ENCODE peak calls at places on chromosomes 13 and 19, in eight cellular contexts. One of them, this sample, is unnamed.

GRCh38 chr13:19179916-19180315 is 1.7 kb downstream of the TUBA3C start:
- DNase-seq in right cardiac atrium: no peak
- DNase-seq in stomach: peak; percentile 8
- DNase-seq in neuronal stem cell: no peak
- DNase-seq in tibial nerve: no peak
- DNase-seq in cardiac muscle cell: no peak
- DNase-seq in adrenal gland: no peak
- DNase-seq in Panc1: no peak
- DNase-seq in this sample: no peak

GRCh38 chr19:54179921-54180452 is 7.0 kb upstream of the TMC4 start:
- DNase-seq in right cardiac atrium: no peak
- DNase-seq in stomach: peak; percentile 72
- DNase-seq in neuronal stem cell: peak; percentile 84
- DNase-seq in tibial nerve: no peak
- DNase-seq in cardiac muscle cell: peak; percentile 83
- DNase-seq in adrenal gland: no peak
- DNase-seq in Panc1: no peak
- DNase-seq in this sample: no peak

GRCh38 chr13:40665061-40665753 is 1.2 kb downstream of the FOXO1 start:
- DNase-seq in right cardiac atrium: peak; percentile 39
- DNase-seq in stomach: peak; percentile 40
- DNase-seq in neuronal stem cell: peak; percentile 41
- DNase-seq in tibial nerve: no peak
- DNase-seq in cardiac muscle cell: no peak
- DNase-seq in adrenal gland: peak; percentile 50
- DNase-seq in Panc1: no peak
- DNase-seq in this sample: peak; percentile 55

GRCh38 chr13:80428344-80429096 is 87.6 kb upstream of the SPRY2 start:
- DNase-seq in right cardiac atrium: no peak
- DNase-seq in stomach: no peak
- DNase-seq in neuronal stem cell: no peak
- DNase-seq in tibial nerve: no peak
- DNase-seq in cardiac muscle cell: no peak
- DNase-seq in adrenal gland: no peak
- DNase-seq in Panc1: no peak
- DNase-seq in this sample: no peak

GRCh38 chr13:112704634-112705145 is 14.9 kb downstream of the ATP11A start:
- DNase-seq in right cardiac atrium: no peak
- DNase-seq in stomach: no peak
- DNase-seq in neuronal stem cell: no peak
- DNase-seq in tibial nerve: no peak
- DNase-seq in cardiac muscle cell: no peak
- DNase-seq in adrenal gland: no peak
- DNase-seq in Panc1: no peak
- DNase-seq in this sample: no peak

GRCh38 chr19:29404951-29405727 is 120.7 kb upstream of the VSTM2B start:
- DNase-seq in right cardiac atrium: peak; percentile 31
- DNase-seq in stomach: no peak
- DNase-seq in neuronal stem cell: peak; percentile 89
- DNase-seq in tibial nerve: no peak
- DNase-seq in cardiac muscle cell: no peak
- DNase-seq in adrenal gland: no peak
- DNase-seq in Panc1: no peak
- DNase-seq in this sample: no peak

GRCh38 chr19:49363265-49364082 is at the start of gene DKKL1:
- DNase-seq in right cardiac atrium: peak; percentile 100
- DNase-seq in stomach: peak; percentile 100
- DNase-seq in neuronal stem cell: peak; percentile 100
- DNase-seq in tibial nerve: peak; percentile 100
- DNase-seq in cardiac muscle cell: peak; percentile 100
- DNase-seq in adrenal gland: peak; percentile 99
- DNase-seq in Panc1: peak; percentile 94
- DNase-seq in this sample: peak; percentile 68

GRCh38 chr13:41186481-41186880 is 7.9 kb downstream of the KBTBD7 start:
- DNase-seq in right cardiac atrium: no peak
- DNase-seq in stomach: no peak
- DNase-seq in neuronal stem cell: no peak
- DNase-seq in tibial nerve: no peak
- DNase-seq in cardiac muscle cell: no peak
- DNase-seq in adrenal gland: no peak
- DNase-seq in Panc1: no peak
- DNase-seq in this sample: no peak

GRCh38 chr19:46730595-46730994 is 13.7 kb upstream of the PRKD2 start:
- DNase-seq in right cardiac atrium: no peak
- DNase-seq in stomach: no peak
- DNase-seq in neuronal stem cell: no peak
- DNase-seq in tibial nerve: no peak
- DNase-seq in cardiac muscle cell: no peak
- DNase-seq in adrenal gland: no peak
- DNase-seq in Panc1: no peak
- DNase-seq in this sample: no peak

GRCh38 chr13:91369432-91369831 is 21.9 kb downstream of the MIR17HG start:
- DNase-seq in right cardiac atrium: no peak
- DNase-seq in stomach: no peak
- DNase-seq in neuronal stem cell: no peak
- DNase-seq in tibial nerve: no peak
- DNase-seq in cardiac muscle cell: peak; percentile 78
- DNase-seq in adrenal gland: no peak
- DNase-seq in Panc1: no peak
- DNase-seq in this sample: no peak

GRCh38 chr19:51479531-51480331 is 1.4 kb downstream of the CEACAM18 start:
- DNase-seq in right cardiac atrium: no peak
- DNase-seq in stomach: no peak
- DNase-seq in neuronal stem cell: no peak
- DNase-seq in tibial nerve: no peak
- DNase-seq in cardiac muscle cell: no peak
- DNase-seq in adrenal gland: no peak
- DNase-seq in Panc1: no peak
- DNase-seq in this sample: no peak

GRCh38 chr13:74883834-74884233 is 598.1 kb downstream of the TBC1D4 start:
- DNase-seq in right cardiac atrium: no peak
- DNase-seq in stomach: no peak
- DNase-seq in neuronal stem cell: no peak
- DNase-seq in tibial nerve: no peak
- DNase-seq in cardiac muscle cell: peak; percentile 23
- DNase-seq in adrenal gland: no peak
- DNase-seq in Panc1: no peak
- DNase-seq in this sample: no peak

GRCh38 chr13:34623331-34623730 is 318.7 kb upstream of the NBEA start:
- DNase-seq in right cardiac atrium: no peak
- DNase-seq in stomach: no peak
- DNase-seq in neuronal stem cell: no peak
- DNase-seq in tibial nerve: no peak
- DNase-seq in cardiac muscle cell: no peak
- DNase-seq in adrenal gland: no peak
- DNase-seq in Panc1: no peak
- DNase-seq in this sample: no peak

GRCh38 chr19:47267350-47267759 is 7.3 kb upstream of the INAFM1 start:
- DNase-seq in right cardiac atrium: no peak
- DNase-seq in stomach: no peak
- DNase-seq in neuronal stem cell: no peak
- DNase-seq in tibial nerve: no peak
- DNase-seq in cardiac muscle cell: no peak
- DNase-seq in adrenal gland: no peak
- DNase-seq in Panc1: no peak
- DNase-seq in this sample: no peak

GRCh38 chr19:50381881-50382729 is 2.0 kb upstream of the POLD1 start:
- DNase-seq in right cardiac atrium: no peak
- DNase-seq in stomach: no peak
- DNase-seq in neuronal stem cell: no peak
- DNase-seq in tibial nerve: no peak
- DNase-seq in cardiac muscle cell: no peak
- DNase-seq in adrenal gland: no peak
- DNase-seq in Panc1: no peak
- DNase-seq in this sample: no peak

GRCh38 chr13:75596657-75597182 is 39.4 kb upstream of the LMO7 start:
- DNase-seq in right cardiac atrium: no peak
- DNase-seq in stomach: no peak
- DNase-seq in neuronal stem cell: no peak
- DNase-seq in tibial nerve: no peak
- DNase-seq in cardiac muscle cell: no peak
- DNase-seq in adrenal gland: no peak
- DNase-seq in Panc1: no peak
- DNase-seq in this sample: no peak

GRCh38 chr19:35291259-35291658 is 702 bp upstream of the MAG start:
- DNase-seq in right cardiac atrium: no peak
- DNase-seq in stomach: no peak
- DNase-seq in neuronal stem cell: no peak
- DNase-seq in tibial nerve: no peak
- DNase-seq in cardiac muscle cell: no peak
- DNase-seq in adrenal gland: no peak
- DNase-seq in Panc1: no peak
- DNase-seq in this sample: no peak

GRCh38 chr19:17755533-17755885 is 4.2 kb downstream of the FCHO1 start:
- DNase-seq in right cardiac atrium: no peak
- DNase-seq in stomach: no peak
- DNase-seq in neuronal stem cell: no peak
- DNase-seq in tibial nerve: no peak
- DNase-seq in cardiac muscle cell: no peak
- DNase-seq in adrenal gland: no peak
- DNase-seq in Panc1: no peak
- DNase-seq in this sample: no peak

GRCh38 chr19:6767357-6768235 is at the start of gene SH2D3A:
- DNase-seq in right cardiac atrium: peak; percentile 61
- DNase-seq in stomach: peak; percentile 96
- DNase-seq in neuronal stem cell: peak; percentile 57
- DNase-seq in tibial nerve: no peak
- DNase-seq in cardiac muscle cell: peak; percentile 56
- DNase-seq in adrenal gland: peak; percentile 49
- DNase-seq in Panc1: no peak
- DNase-seq in this sample: peak; percentile 96

GRCh38 chr13:21034602-21035190 is 26.7 kb downstream of the LATS2 start:
- DNase-seq in right cardiac atrium: no peak
- DNase-seq in stomach: no peak
- DNase-seq in neuronal stem cell: no peak
- DNase-seq in tibial nerve: no peak
- DNase-seq in cardiac muscle cell: peak; percentile 66
- DNase-seq in adrenal gland: no peak
- DNase-seq in Panc1: no peak
- DNase-seq in this sample: no peak
- H3K4me1 ChIP-seq in right cardiac atrium: peaks cover 24% of the 10 kb centered on the region
- H3K4me1 ChIP-seq in stomach: peaks cover 40% of the 10 kb centered on the region
- H3K4me1 ChIP-seq in neuronal stem cell: no peaks in the 10 kb centered on the region
- H3K4me1 ChIP-seq in tibial nerve: peaks cover 17% of the 10 kb centered on the region
- H3K4me1 ChIP-seq in cardiac muscle cell: no peaks in the 10 kb centered on the region
- H3K4me1 ChIP-seq in adrenal gland: peaks cover 54% of the 10 kb centered on the region
- H3K4me1 ChIP-seq in Panc1: peaks cover 22% of the 10 kb centered on the region
- H3K4me1 ChIP-seq in this sample: no peaks in the 10 kb centered on the region

GRCh38 chr13:33543089-33543459 is 257.5 kb upstream of the STARD13 start:
- DNase-seq in right cardiac atrium: no peak
- DNase-seq in stomach: no peak
- DNase-seq in neuronal stem cell: no peak
- DNase-seq in tibial nerve: no peak
- DNase-seq in cardiac muscle cell: no peak
- DNase-seq in adrenal gland: no peak
- DNase-seq in Panc1: no peak
- DNase-seq in this sample: no peak

GRCh38 chr13:33547035-33547434 is 261.5 kb upstream of the STARD13 start:
- DNase-seq in right cardiac atrium: no peak
- DNase-seq in stomach: no peak
- DNase-seq in neuronal stem cell: no peak
- DNase-seq in tibial nerve: no peak
- DNase-seq in cardiac muscle cell: no peak
- DNase-seq in adrenal gland: no peak
- DNase-seq in Panc1: no peak
- DNase-seq in this sample: no peak

GRCh38 chr13:33543631-33544030 is 258.1 kb upstream of the STARD13 start:
- DNase-seq in right cardiac atrium: no peak
- DNase-seq in stomach: no peak
- DNase-seq in neuronal stem cell: no peak
- DNase-seq in tibial nerve: no peak
- DNase-seq in cardiac muscle cell: no peak
- DNase-seq in adrenal gland: no peak
- DNase-seq in Panc1: no peak
- DNase-seq in this sample: no peak

GRCh38 chr13:33544308-33544707 is 258.8 kb upstream of the STARD13 start:
- DNase-seq in right cardiac atrium: no peak
- DNase-seq in stomach: no peak
- DNase-seq in neuronal stem cell: no peak
- DNase-seq in tibial nerve: no peak
- DNase-seq in cardiac muscle cell: no peak
- DNase-seq in adrenal gland: no peak
- DNase-seq in Panc1: no peak
- DNase-seq in this sample: no peak

GRCh38 chr13:33545492-33545891 is 259.9 kb upstream of the STARD13 start:
- DNase-seq in right cardiac atrium: no peak
- DNase-seq in stomach: no peak
- DNase-seq in neuronal stem cell: no peak
- DNase-seq in tibial nerve: no peak
- DNase-seq in cardiac muscle cell: no peak
- DNase-seq in adrenal gland: no peak
- DNase-seq in Panc1: no peak
- DNase-seq in this sample: no peak
- H3K27ac ChIP-seq in right cardiac atrium: no peak overlapping the region
- H3K27ac ChIP-seq in stomach: no peak overlapping the region
- H3K27ac ChIP-seq in neuronal stem cell: no peak overlapping the region
- H3K27ac ChIP-seq in tibial nerve: peak overlapping the region; percentile 98
- H3K27ac ChIP-seq in cardiac muscle cell: no peak overlapping the region
- H3K27ac ChIP-seq in adrenal gland: peak overlapping the region; percentile 98
- H3K27ac ChIP-seq in Panc1: no peak overlapping the region
- H3K27ac ChIP-seq in this sample: no peak overlapping the region

GRCh38 chr19:14997981-14998380 is 18.3 kb upstream of the SLC1A6 start:
- DNase-seq in right cardiac atrium: no peak
- DNase-seq in stomach: no peak
- DNase-seq in neuronal stem cell: no peak
- DNase-seq in tibial nerve: no peak
- DNase-seq in cardiac muscle cell: no peak
- DNase-seq in adrenal gland: no peak
- DNase-seq in Panc1: no peak
- DNase-seq in this sample: no peak
- H3K27me3 ChIP-seq in right cardiac atrium: no peaks in the 10 kb centered on the region
- H3K27me3 ChIP-seq in stomach: no peaks in the 10 kb centered on the region
- H3K27me3 ChIP-seq in neuronal stem cell: no peaks in the 10 kb centered on the region
- H3K27me3 ChIP-seq in tibial nerve: no peaks in the 10 kb centered on the region
- H3K27me3 ChIP-seq in cardiac muscle cell: no peaks in the 10 kb centered on the region
- H3K27me3 ChIP-seq in adrenal gland: peaks cover 7% of the 10 kb centered on the region
- H3K27me3 ChIP-seq in Panc1: no peaks in the 10 kb centered on the region
- H3K27me3 ChIP-seq in this sample: no peaks in the 10 kb centered on the region

DNA sequence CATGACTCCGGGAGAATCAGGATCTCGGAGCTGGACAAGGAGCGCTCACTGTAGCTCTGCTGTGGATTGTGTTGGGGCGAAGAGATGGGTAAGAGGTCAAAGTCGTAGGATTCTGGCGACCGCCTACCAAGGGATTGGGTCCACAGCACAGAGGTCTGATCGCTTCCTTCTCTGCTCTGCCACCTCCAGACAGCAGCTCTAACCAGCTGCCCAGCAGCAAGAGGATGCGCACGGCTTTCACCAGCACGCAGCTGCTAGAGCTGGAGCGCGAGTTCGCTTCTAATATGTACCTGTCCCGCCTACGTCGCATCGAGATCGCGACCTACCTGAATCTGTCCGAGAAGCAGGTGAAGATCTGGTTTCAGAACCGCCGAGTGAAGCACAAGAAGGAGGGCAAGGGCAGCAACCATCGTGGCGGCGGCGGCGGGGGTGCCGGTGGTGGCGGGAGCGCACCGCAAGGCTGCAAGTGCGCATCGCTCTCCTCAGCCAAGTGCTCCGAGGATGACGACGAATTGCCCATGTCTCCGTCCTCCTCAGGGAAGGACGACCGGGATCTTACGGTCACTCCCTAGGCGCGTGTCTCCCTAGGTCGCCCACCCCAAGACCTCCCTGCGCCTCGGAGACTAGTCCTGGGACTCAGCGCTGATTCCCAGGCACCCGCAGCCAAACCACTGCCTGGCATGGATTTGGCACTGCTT is 1.2 kb downstream of the GSX1 start:
- DNase-seq in right cardiac atrium: no peak
- DNase-seq in stomach: no peak
- DNase-seq in neuronal stem cell: no peak
- DNase-seq in tibial nerve: no peak
- DNase-seq in cardiac muscle cell: no peak
- DNase-seq in adrenal gland: no peak
- DNase-seq in Panc1: no peak
- DNase-seq in this sample: no peak
- H3K4me1 ChIP-seq in right cardiac atrium: peaks cover 7% of the 10 kb centered on the region
- H3K4me1 ChIP-seq in stomach: peaks cover 37% of the 10 kb centered on the region
- H3K4me1 ChIP-seq in neuronal stem cell: peaks cover 16% of the 10 kb centered on the region
- H3K4me1 ChIP-seq in tibial nerve: peaks cover 33% of the 10 kb centered on the region
- H3K4me1 ChIP-seq in cardiac muscle cell: no peaks in the 10 kb centered on the region
- H3K4me1 ChIP-seq in adrenal gland: peaks cover 33% of the 10 kb centered on the region
- H3K4me1 ChIP-seq in Panc1: peaks cover 10% of the 10 kb centered on the region
- H3K4me1 ChIP-seq in this sample: peaks cover 23% of the 10 kb centered on the region

This sample was measured in CD8-positive, alpha-beta memory T cell.